ENCODE peak calls at places on chromosomes 5 and 9, in eight cellular contexts. V, W, Z, U, T, B, C and N are unnamed samples.

GRCh38 chr5:155827949-155828348 is 499.0 kb upstream of the SGCD start:
- DNase-seq in V (no peak), W (no peak), Z (no peak), U (no peak), T (no peak), B (no peak), C (no peak), N (no peak)

GRCh38 chr5:37777472-37778135 is 62.2 kb downstream of the GDNF start:
- DNase-seq in V (no peak), W (no peak), Z (no peak), U (no peak), T (no peak), B (no peak), C (no peak), N (no peak)

GRCh38 chr5:115624994-115625393 is 842 bp downstream of the TMED7 start:
- DNase-seq in V (no peak), W (no peak), Z (no peak), U (no peak), T (no peak), B (no peak), C (no peak), N (no peak)

GRCh38 chr5:133236976-133237375 is 185.2 kb downstream of the HSPA4 start:
- DNase-seq in V (no peak), W (no peak), Z (no peak), U (no peak), T (no peak), B (no peak), C (no peak), N (no peak)

GRCh38 chr9:37187713-37188439 is 67.5 kb downstream of the ZCCHC7 start:
- DNase-seq in V (no peak), W (peak), Z (no peak), U (no peak), T (peak), B (no peak), C (no peak), N (no peak)

GRCh38 chr9:80326105-80326504 is 754.3 kb downstream of the TLE4 start:
- DNase-seq in V (no peak), W (no peak), Z (no peak), U (no peak), T (no peak), B (no peak), C (no peak), N (no peak)

GRCh38 chr5:178357127-178357526 is 124.5 kb upstream of the PHYKPL start:
- DNase-seq in V (no peak), W (peak), Z (peak), U (no peak), T (no peak), B (peak), C (peak), N (no peak)

GRCh38 chr9:121963542-121963995 is 129.5 kb downstream of the TTLL11 start:
- DNase-seq in V (peak), W (peak), Z (no peak), U (no peak), T (no peak), B (no peak), C (no peak), N (no peak)

GRCh38 chr9:121558423-121558950 is 58.8 kb upstream of the GGTA1 start:
- DNase-seq in V (no peak), W (no peak), Z (no peak), U (no peak), T (no peak), B (no peak), C (no peak), N (no peak)

GRCh38 chr9:27054841-27055240 is 49.4 kb upstream of the LRRC19 start:
- DNase-seq in V (no peak), W (no peak), Z (no peak), U (no peak), T (no peak), B (no peak), C (no peak), N (no peak)

GRCh38 chr9:118643118-118643517 is 726.1 kb downstream of the BRINP1 start:
- DNase-seq in V (peak), W (peak), Z (no peak), U (no peak), T (no peak), B (peak), C (no peak), N (no peak)

GRCh38 chr5:112276996-112277395 is 142.1 kb downstream of the EPB41L4A start:
- DNase-seq in V (no peak), W (no peak), Z (no peak), U (no peak), T (no peak), B (no peak), C (no peak), N (no peak)

GRCh38 chr5:126600631-126601511 is at the start of gene PHAX:
- DNase-seq in V (peak), W (peak), Z (peak), U (peak), T (peak), B (peak), C (peak), N (peak)

GRCh38 chr9:121278535-121279169 is 10.7 kb downstream of the GSN start:
- DNase-seq in V (peak), W (peak), Z (peak), U (peak), T (peak), B (peak), C (peak), N (peak)

GRCh38 chr9:82412586-82412985 is 424.0 kb downstream of the SPATA31D1 start:
- DNase-seq in V (no peak), W (no peak), Z (no peak), U (no peak), T (no peak), B (no peak), C (no peak), N (no peak)

GRCh38 chr9:87950765-87951488 is 23.4 kb downstream of the CDK20 start:
- DNase-seq in V (peak), W (peak), Z (no peak), U (no peak), T (peak), B (peak), C (no peak), N (no peak)

GRCh38 chr9:83013261-83013610 is 49.7 kb downstream of the RASEF start:
- DNase-seq in V (no peak), W (peak), Z (no peak), U (no peak), T (no peak), B (no peak), C (no peak), N (no peak)

GRCh38 chr9:130681769-130682489 is 11.7 kb upstream of the EXOSC2 start:
- DNase-seq in V (no peak), W (no peak), Z (no peak), U (no peak), T (peak), B (peak), C (no peak), N (no peak)

GRCh38 chr9:87579761-87580626 is 82.3 kb downstream of the DAPK1 start:
- DNase-seq in V (no peak), W (no peak), Z (no peak), U (no peak), T (no peak), B (no peak), C (no peak), N (no peak)

GRCh38 chr9:88605500-88606172 is 70.7 kb downstream of the NXNL2 start:
- DNase-seq in V (no peak), W (peak), Z (no peak), U (no peak), T (no peak), B (no peak), C (no peak), N (no peak)

GRCh38 chr9:84322830-84323229 is 17.7 kb downstream of the SLC28A3 start:
- DNase-seq in V (no peak), W (peak), Z (no peak), U (no peak), T (no peak), B (no peak), C (no peak), N (no peak)

GRCh38 chr9:98658965-98659364 is 49.8 kb downstream of the GABBR2 start:
- DNase-seq in V (no peak), W (peak), Z (no peak), U (no peak), T (no peak), B (no peak), C (no peak), N (no peak)

DNA sequence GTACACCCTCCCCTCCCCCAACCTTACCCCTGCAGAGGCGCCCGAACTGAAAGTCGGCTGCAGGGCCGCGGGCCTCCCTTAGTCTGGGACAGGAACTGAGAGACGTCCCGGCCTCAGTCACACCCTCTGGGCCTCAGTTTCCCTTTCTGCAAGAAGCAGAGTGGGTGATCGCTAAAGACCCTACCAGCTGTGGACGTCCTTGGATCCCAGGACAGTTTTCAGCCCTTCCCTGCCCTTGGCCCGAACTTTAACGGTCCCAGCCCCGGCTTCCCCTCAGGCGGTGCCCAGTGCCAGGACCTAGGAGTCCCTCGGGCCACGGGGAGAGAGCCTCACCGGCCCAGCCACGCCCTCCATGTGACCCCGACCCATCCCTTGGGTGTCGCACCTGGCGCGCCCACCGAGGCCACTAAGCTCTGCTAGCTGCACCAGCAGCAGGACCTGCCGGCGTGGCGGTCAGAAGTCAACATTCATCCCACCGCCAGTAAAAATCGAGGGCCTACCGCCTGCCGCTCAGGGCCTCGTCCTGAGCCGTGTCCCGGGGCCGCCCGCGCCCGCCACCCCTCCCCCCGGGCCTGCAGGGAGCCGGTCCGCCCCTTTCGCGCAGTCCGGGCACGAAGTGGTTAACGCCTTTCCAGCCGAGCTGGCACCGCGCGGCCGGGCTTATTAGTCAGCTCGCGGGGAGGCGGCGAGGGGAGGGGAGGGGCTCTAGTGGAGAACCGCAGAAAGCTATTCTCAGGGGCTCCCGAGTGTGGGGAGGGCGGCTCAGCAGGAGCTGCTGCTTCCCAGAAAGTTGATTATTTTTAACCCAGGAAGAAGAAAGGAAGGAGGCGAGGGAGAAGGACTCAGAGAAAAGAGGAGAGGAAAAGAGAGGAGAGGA is 124.5 kb downstream of the C9orf50 start:
- DNase-seq in V (peak), W (peak), Z (peak), U (peak), T (peak), B (peak), C (peak), N (peak)
- TF ChIP-seq CTCF in V (no peak), W (no peak), Z (no peak), U (no peak), T (no peak), B (no peak), C (no peak), N (no peak)

GRCh38 chr9:137457406-137458193 is 1.5 kb downstream of the NSMF start:
- DNase-seq in V (no peak), W (no peak), Z (no peak), U (no peak), T (no peak), B (no peak), C (no peak), N (no peak)
- TF ChIP-seq CTCF in V (no peak), W (no peak), Z (no peak), U (no peak), T (no peak), B (no peak), C (no peak), N (no peak)

DNA sequence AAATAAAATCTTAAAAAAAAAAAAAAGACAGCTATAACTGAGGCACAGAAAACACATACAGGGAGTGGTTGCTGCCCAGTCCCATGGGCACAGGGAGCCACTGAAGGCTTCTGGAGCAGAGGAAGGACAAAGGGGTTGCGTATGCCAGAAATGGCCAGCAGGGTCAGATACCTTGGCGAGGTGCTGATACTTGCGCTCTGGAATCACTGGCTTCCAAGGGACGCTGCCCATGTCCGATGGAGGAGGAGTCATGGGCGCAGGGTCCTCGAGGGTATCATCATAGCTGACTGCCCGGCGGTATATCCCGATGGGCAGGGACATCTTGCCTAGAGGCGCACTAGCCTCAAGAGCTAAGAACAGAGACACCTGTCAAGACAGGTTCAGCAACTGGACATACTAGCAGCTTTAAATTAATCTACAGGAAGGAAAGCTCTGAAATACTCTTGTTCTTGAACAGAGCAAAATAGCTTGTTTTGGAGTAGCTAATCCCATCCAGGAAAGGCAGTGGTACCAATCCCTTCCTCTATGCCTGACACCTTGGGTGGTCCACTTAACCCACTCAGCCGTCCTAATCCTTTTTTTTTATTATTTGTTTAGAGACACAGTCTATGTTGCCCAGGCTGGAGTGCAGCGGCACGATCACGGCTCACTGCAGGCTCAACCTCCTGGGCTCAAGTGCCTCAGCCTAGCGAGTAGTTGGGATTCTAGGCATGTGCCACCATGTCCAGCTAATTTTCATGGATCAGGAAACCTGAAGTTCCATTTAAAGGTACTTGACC is 6.0 kb downstream of the KIAA1191 start:
- DNase-seq in V (no peak), W (no peak), Z (no peak), U (no peak), T (no peak), B (no peak), C (no peak), N (no peak)
- TF ChIP-seq CTCF in V (no peak), W (no peak), Z (no peak), U (no peak), T (no peak), B (no peak), C (peak), N (no peak)

DNA sequence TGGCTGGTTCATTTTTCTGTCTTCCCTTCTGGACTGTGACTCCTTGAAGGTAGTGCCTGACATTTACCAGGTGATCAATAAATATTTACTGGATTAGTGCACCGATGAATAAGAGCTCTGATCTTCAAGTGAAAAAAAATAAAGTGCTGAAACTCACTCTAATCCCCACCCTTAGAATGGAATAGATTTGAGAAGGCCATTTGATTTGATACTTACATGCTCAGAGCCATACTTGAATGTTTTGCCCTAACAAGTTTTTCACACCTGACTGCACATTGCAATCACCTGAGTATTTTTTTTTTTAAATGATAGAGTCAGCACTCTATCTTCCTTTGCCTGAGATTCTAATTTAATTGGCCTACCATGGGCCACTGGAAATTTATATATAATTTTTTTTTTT is 105.7 kb downstream of the LRRC70 start:
- DNase-seq in V (no peak), W (no peak), Z (no peak), U (no peak), T (no peak), B (no peak), C (no peak), N (no peak)
- TF ChIP-seq CTCF in V (no peak), W (no peak), Z (no peak), U (no peak), T (no peak), B (no peak), C (no peak), N (no peak)

GRCh38 chr5:110054240-110054639 is 364.5 kb downstream of the MAN2A1 start:
- DNase-seq in V (peak), W (peak), Z (peak), U (peak), T (peak), B (peak), C (no peak), N (no peak)
- TF ChIP-seq CTCF in V (no peak), W (peak), Z (peak), U (no peak), T (no peak), B (peak), C (no peak), N (no peak)

GRCh38 chr5:97297063-97297715 is 114.1 kb upstream of the RIOK2 start:
- DNase-seq in V (peak), W (peak), Z (no peak), U (no peak), T (peak), B (peak), C (peak), N (no peak)
- TF ChIP-seq CTCF in V (peak), W (peak), Z (peak), U (no peak), T (peak), B (peak), C (peak), N (peak)

DNA sequence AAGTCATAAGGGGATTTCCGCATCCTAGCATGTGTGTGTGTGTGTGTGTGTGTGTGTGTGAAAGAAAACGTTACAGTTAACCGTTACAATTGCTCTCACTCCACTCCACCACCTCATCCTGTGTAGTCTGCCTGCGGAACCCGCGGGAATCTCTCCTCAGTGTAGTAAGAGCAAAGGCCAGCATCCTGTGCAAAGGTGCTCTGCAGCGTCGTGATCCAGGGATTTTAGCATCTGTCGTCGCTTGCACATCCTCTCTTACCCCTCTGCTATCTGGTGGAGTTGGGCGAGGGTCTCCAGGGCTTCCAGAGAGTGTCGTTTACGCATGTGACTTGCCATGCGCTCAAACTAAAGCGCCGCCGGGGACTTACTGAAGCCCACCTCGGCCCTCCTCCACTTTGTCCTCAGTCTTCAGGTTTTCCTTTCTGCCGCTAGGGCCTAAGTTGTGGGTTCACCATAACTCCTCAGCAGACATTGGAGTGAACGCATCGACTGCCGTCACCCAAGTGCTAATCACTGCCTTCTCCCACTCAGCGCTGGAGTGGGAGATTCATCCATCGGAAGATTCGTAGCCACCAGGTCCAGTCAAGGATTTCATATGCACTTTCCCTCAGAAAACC is 3.9 kb downstream of the CDKN2B start:
- DNase-seq in V (no peak), W (peak), Z (no peak), U (no peak), T (no peak), B (peak), C (no peak), N (no peak)
- TF ChIP-seq CTCF in V (no peak), W (peak), Z (no peak), U (no peak), T (no peak), B (no peak), C (peak), N (no peak)